ENCODE peak calls at places on chromosomes 7 and 10, in six cellular contexts. A is OCI-LY7, K is RWPE2, Z is A549, J is CD14-positive monocyte, D is neural crest cell. Q is an unnamed sample.

GRCh38 chr10:102114861-102115618 is 5.1 kb downstream of the LDB1 start:
- DNase-seq in A (peak), K (peak), Z (peak), J (peak), D (peak), Q (peak)

GRCh38 chr10:61606971-61607907 is 55.5 kb upstream of the CABCOCO1 start:
- DNase-seq in A (peak), K (no peak), Z (no peak), J (no peak), D (no peak), Q (no peak)

GRCh38 chr10:45627412-45628048 is 45.0 kb downstream of the ZFAND4 start:
- DNase-seq in A (no peak), K (no peak), Z (no peak), J (no peak), D (no peak), Q (no peak)

GRCh38 chr7:531777-532176 is 12.1 kb upstream of the PDGFA start:
- DNase-seq in A (no peak), K (no peak), Z (no peak), J (no peak), D (no peak), Q (no peak)

GRCh38 chr10:113397031-113397430 is 155.8 kb upstream of the HABP2 start:
- DNase-seq in A (no peak), K (no peak), Z (no peak), J (no peak), D (no peak), Q (no peak)

GRCh38 chr10:59905066-59905734 is 1.2 kb downstream of the CCDC6 start:
- DNase-seq in A (peak), K (no peak), Z (no peak), J (no peak), D (peak), Q (no peak)

GRCh38 chr10:14820010-14820774 is 17.6 kb downstream of the CDNF start:
- DNase-seq in A (no peak), K (no peak), Z (peak), J (no peak), D (no peak), Q (no peak)

GRCh38 chr10:58150290-58150689 is 117.4 kb downstream of the IPMK start:
- DNase-seq in A (no peak), K (no peak), Z (no peak), J (no peak), D (no peak), Q (no peak)

GRCh38 chr7:12722720-12723241 is 35.3 kb downstream of the ARL4A start:
- DNase-seq in A (no peak), K (no peak), Z (no peak), J (no peak), D (no peak), Q (no peak)

GRCh38 chr7:157497367-157497743 is 160.6 kb downstream of the DNAJB6 start:
- DNase-seq in A (no peak), K (no peak), Z (no peak), J (no peak), D (no peak), Q (no peak)

GRCh38 chr10:13608246-13608853 is 21.6 kb downstream of the PRPF18 start:
- DNase-seq in A (no peak), K (no peak), Z (no peak), J (no peak), D (no peak), Q (no peak)

GRCh38 chr7:65037740-65038678 is 31.5 kb upstream of the ERV3-1 start:
- DNase-seq in A (peak), K (peak), Z (peak), J (peak), D (peak), Q (peak)
- TF ChIP-seq CTCF in A (peak), K (no peak), Z (no peak), J (no peak), D (peak), Q (no peak)

DNA sequence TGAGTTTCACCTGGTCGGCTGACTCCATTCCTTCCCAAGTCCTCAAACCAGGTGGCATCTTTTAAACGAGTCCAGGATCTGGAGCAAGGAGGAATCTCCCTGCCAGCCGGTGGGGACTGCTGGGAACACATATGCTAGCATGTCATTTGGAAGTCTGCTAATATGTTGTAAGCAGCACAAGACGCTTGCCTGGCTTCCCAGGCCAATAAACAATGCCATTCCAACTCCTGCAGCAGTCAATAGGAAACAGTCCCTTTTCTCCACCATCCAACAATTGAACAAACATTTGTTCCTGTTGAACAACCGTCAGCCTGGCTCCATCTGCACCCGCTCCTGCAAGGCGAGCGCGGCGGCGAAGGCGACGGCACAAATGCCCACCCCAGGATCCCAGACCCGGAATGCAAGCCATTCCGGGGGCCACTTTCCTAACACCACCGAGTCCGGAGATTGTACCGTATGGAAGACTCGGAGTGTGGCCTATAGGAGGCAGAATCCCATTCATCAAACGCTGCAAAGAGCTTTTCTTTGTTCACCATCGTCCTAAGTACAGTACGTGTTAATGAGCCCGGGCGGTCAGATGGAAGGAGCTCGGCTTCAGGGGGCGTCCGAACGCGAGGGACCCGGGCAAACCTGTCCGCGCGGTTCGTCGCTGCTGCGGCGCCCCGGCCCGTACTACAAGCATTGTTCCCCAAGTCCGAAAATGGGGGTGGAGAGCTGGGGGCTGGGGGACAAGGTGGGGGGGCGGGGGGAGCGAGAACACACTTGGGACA is 1.6 kb downstream of the FAM53B start:
- DNase-seq in A (peak), K (no peak), Z (peak), J (no peak), D (peak), Q (no peak)
- TF ChIP-seq CTCF in A (peak), K (peak), Z (peak), J (peak), D (peak), Q (no peak)

GRCh38 chr7:15400440-15400839 is 161.4 kb downstream of the AGMO start:
- DNase-seq in A (no peak), K (no peak), Z (no peak), J (no peak), D (no peak), Q (no peak)
- TF ChIP-seq CTCF in A (no peak), K (no peak), Z (no peak), J (no peak), D (no peak), Q (no peak)

GRCh38 chr7:155020996-155021395 is 18.1 kb upstream of the PAXIP1 start:
- DNase-seq in A (no peak), K (no peak), Z (no peak), J (no peak), D (no peak), Q (no peak)
- TF ChIP-seq CTCF in A (no peak), K (no peak), Z (no peak), J (no peak), D (no peak), Q (no peak)

DNA sequence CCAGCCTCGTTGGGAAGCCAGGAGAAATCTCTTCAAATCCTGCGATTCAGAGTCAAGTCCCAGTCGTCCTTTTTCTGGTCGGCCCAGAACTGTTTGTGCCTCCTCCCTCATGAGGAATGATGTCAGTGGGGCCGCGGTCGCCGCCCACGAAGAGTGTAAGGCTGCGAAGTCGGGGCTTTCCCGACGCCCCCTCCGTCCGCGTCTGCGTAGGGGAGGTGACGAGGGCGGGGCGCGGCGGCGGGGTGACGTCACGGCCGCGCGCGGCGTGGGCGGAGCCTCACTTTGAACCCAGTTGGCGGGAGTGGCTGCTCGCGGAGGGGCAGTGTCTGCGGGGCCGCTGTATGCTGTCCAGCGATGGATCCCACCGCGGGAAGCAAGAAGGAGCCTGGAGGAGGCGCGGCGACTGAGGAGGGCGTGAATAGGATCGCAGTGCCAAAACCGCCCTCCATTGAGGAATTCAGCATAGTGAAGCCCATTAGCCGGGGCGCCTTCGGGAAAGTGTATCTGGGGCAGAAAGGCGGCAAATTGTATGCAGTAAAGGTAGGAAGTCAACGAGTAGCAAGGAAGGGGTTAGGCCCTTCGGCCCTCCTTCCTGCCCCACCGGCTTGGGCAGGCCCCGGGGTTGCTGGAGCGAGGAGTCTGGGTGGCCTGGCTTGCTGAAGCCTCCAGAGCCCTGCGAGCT is at the start of gene MASTL:
- DNase-seq in A (peak), K (peak), Z (peak), J (peak), D (peak), Q (peak)
- TF ChIP-seq CTCF in A (no peak), K (no peak), Z (no peak), J (no peak), D (no peak), Q (no peak)

GRCh38 chr7:159045839-159046238 is 98.8 kb downstream of the VIPR2 start:
- DNase-seq in A (no peak), K (no peak), Z (no peak), J (no peak), D (no peak), Q (no peak)

GRCh38 chr7:159049266-159050025 is 95.2 kb downstream of the VIPR2 start:
- DNase-seq in A (no peak), K (peak), Z (no peak), J (no peak), D (no peak), Q (no peak)

GRCh38 chr7:159046300-159046699 is 98.4 kb downstream of the VIPR2 start:
- DNase-seq in A (no peak), K (no peak), Z (no peak), J (no peak), D (no peak), Q (no peak)

GRCh38 chr7:159048656-159049055 is 96.0 kb downstream of the VIPR2 start:
- DNase-seq in A (no peak), K (no peak), Z (no peak), J (no peak), D (no peak), Q (no peak)

GRCh38 chr7:159047536-159047935 is 97.1 kb downstream of the VIPR2 start:
- DNase-seq in A (no peak), K (no peak), Z (no peak), J (no peak), D (no peak), Q (no peak)
- TF ChIP-seq CTCF in A (no peak), K (no peak), Z (no peak), J (no peak), D (no peak), Q (no peak)

GRCh38 chr7:128361463-128362441 is at the start of gene PRRT4:
- DNase-seq in A (no peak), K (no peak), Z (peak), J (no peak), D (peak), Q (no peak)
- TF ChIP-seq CTCF in A (no peak), K (no peak), Z (peak), J (no peak), D (peak), Q (no peak)

GRCh38 chr10:35819736-35820135 is 177.6 kb upstream of the FZD8 start:
- DNase-seq in A (no peak), K (no peak), Z (no peak), J (no peak), D (no peak), Q (no peak)

GRCh38 chr10:35821339-35821911 is 179.3 kb upstream of the FZD8 start:
- DNase-seq in A (no peak), K (no peak), Z (no peak), J (no peak), D (no peak), Q (no peak)

GRCh38 chr10:35824704-35825103 is 182.6 kb upstream of the FZD8 start:
- DNase-seq in A (no peak), K (no peak), Z (no peak), J (no peak), D (no peak), Q (no peak)

GRCh38 chr10:35819011-35819410 is 176.9 kb upstream of the FZD8 start:
- DNase-seq in A (no peak), K (no peak), Z (no peak), J (no peak), D (no peak), Q (no peak)

GRCh38 chr10:35822316-35822715 is 180.2 kb upstream of the FZD8 start:
- DNase-seq in A (no peak), K (no peak), Z (no peak), J (no peak), D (peak), Q (no peak)
- TF ChIP-seq CTCF in A (no peak), K (no peak), Z (no peak), J (no peak), D (peak), Q (no peak)

GRCh38 chr10:78520737-78521430 is 487.2 kb downstream of the RPS24 start:
- DNase-seq in A (peak), K (peak), Z (peak), J (no peak), D (no peak), Q (no peak)
- TF ChIP-seq CTCF in A (peak), K (peak), Z (peak), J (no peak), D (peak), Q (no peak)